ENCODE peak calls at places on chromosomes 3 and 15, in eight cellular contexts. S is A549, W is IMR-90, U is adrenal gland, C is sigmoid colon, Q is uterus, V is body of pancreas, J is transverse colon. M is an unnamed sample.

GRCh38 chr3:159169828-159170227 is 368.0 kb downstream of the MFSD1 start:
- DNase-seq in Q (no peak), S (peak; percentile 84), W (peak; percentile 53), C (no peak), J (no peak), U (no peak), V (no peak), M (no peak)

GRCh38 chr3:8266679-8267267 is 234.8 kb upstream of the LMCD1 start:
- DNase-seq in V (no peak), S (no peak), U (no peak), W (no peak), J (no peak), C (no peak), Q (no peak), M (no peak)

GRCh38 chr3:3923619-3924018 is 124.4 kb downstream of the LRRN1 start:
- DNase-seq in S (no peak), J (no peak), V (no peak), C (no peak), Q (no peak), W (no peak), U (no peak), M (no peak)

GRCh38 chr15:65856821-65857455 is 12.4 kb upstream of the RAB11A start:
- DNase-seq in W (peak; percentile 53), Q (peak; percentile 26), U (peak; percentile 78), V (peak; percentile 77), S (peak; percentile 77), J (peak; percentile 81), C (peak; percentile 80), M (peak; percentile 44)

GRCh38 chr15:59515190-59515589 is 77.2 kb downstream of the FAM81A start:
- DNase-seq in S (no peak), Q (no peak), W (no peak), C (no peak), J (no peak), V (no peak), U (no peak), M (no peak)

GRCh38 chr3:141152801-141153678 is 78.6 kb upstream of the PXYLP1 start:
- DNase-seq in C (no peak), Q (no peak), J (no peak), S (no peak), V (no peak), W (no peak), U (no peak), M (no peak)

GRCh38 chr3:25027639-25028038 is 400.4 kb upstream of the RARB start:
- DNase-seq in V (no peak), C (peak; percentile 74), S (no peak), W (no peak), J (no peak), Q (peak; percentile 21), U (no peak), M (no peak)

GRCh38 chr3:66418432-66419052 is 82.3 kb downstream of the LRIG1 start:
- DNase-seq in U (no peak), Q (no peak), V (peak; percentile 75), C (peak; percentile 90), S (no peak), W (no peak), J (peak; percentile 48), M (no peak)

GRCh38 chr15:78312956-78313355 is 13.5 kb upstream of the SKIC8 start:
- DNase-seq in J (no peak), S (no peak), C (no peak), V (no peak), U (no peak), Q (no peak), W (no peak), M (no peak)

GRCh38 chr3:149772861-149773260 is 19.5 kb downstream of the ANKUB1 start:
- DNase-seq in S (no peak), U (no peak), V (no peak), W (no peak), C (no peak), J (no peak), Q (no peak), M (no peak)

GRCh38 chr15:51842852-51843737 is 13.6 kb downstream of the TMOD3 start:
- DNase-seq in V (no peak), Q (no peak), J (no peak), W (peak; percentile 79), U (no peak), S (peak; percentile 81), C (no peak), M (no peak)

DNA sequence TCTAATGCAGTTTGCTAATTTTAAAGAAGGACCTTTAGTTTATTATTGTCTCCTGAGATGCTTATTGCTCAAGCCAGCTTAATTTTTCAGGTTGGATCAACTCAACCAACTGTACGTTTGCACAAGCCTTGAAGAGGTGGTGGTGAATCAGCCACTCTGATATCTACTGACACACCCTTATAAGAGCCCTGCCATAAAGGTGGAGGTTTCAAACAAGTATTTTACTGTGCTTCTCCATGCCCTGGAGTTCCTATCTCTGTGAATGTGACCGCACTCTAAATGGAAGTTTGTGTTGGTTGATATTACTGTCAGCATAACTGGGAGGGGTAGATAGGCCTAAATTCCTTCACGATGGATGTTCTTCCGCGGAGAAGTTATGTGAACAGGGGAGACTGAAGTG is 297.3 kb upstream of the UBE2E1 start:
- DNase-seq in Q (no peak), S (no peak), W (no peak), V (no peak), C (no peak), J (no peak), U (no peak), M (no peak)
- TF ChIP-seq POLR2A in Q (no peak), S (no peak), W (no peak), V (no peak), C (no peak), J (no peak), U (no peak), M (no peak)

DNA sequence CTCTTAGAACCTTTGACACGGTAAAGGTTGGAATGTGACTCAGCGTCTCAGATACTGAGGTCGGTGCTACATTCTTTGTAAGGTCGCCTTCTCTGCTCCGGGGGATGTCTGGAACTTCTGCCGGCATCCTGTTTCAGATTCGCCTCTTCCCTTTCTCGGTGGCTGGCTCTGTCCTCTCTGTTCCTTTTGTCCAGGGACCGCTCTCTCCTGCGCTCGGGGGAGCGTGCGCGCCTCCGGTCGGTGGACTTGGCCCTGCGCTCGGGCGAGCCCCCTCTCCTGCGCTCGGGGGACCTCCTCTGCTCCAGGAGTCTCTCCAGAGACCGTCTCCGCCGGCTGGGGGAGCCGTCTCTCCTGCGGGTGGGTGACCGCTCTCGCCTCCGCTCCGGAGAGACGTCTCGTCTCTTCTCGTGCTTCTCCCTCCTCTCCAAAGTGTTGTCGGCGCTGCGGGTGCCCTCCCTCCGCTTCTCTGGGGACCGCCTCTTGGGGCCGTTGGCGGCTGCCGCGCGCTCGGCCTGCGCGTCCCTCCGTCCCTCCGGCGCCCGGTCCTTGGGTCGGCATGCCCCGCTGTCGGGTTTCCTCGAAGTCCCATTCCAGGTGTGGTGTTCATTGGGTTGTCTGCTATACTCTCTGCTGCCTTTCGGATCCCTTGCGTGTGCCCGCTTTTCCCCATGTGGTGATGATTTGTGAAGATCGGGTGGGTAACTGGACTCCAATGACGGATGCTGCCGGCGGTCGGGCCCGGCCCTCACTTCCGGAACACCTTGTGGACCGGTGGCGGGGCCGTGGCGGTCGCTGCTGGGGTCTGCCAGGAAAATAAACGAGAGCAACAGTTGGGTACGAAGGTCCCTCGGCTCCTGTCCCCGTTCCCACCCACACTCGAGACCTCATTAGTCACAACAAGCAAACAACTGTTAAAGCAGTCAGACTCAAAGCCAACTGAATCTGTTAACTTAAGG is 668.8 kb upstream of the ADAMTS9 start:
- DNase-seq in U (no peak), V (no peak), W (no peak), C (no peak), J (peak; percentile 10), S (no peak), Q (no peak), M (peak; percentile 42)
- TF ChIP-seq CTCF in U (no peak), V (no peak), W (no peak), C (no peak), J (no peak), S (no peak), Q (no peak), M (no peak)

GRCh38 chr3:50339485-50340196 is 995 bp downstream of the RASSF1 start:
- DNase-seq in C (no peak), Q (no peak), V (no peak), S (no peak), W (peak; percentile 45), J (no peak), U (no peak), M (peak; percentile 42)
- H3K27ac ChIP-seq in C (peak overlapping the region; percentile 93), Q (peak overlapping the region; percentile 94), V (no peak overlapping the region), S (no peak overlapping the region), W (peak overlapping the region; percentile 44), J (peak overlapping the region; percentile 98), U (no peak overlapping the region), M (peak overlapping the region; percentile 21)

GRCh38 chr3:101675709-101676218 is 1.2 kb downstream of the ZBTB11 start:
- DNase-seq in U (no peak), Q (peak; percentile 49), S (no peak), V (no peak), W (no peak), J (peak; percentile 30), C (no peak), M (peak; percentile 60)
- TF ChIP-seq POLR2A in U (no peak), Q (no peak), S (no peak), V (peak; percentile 64), W (peak; percentile 94), J (no peak), C (no peak), M (no peak)

GRCh38 chr3:89276116-89276515 is 168.7 kb downstream of the EPHA3 start:
- DNase-seq in V (no peak), U (no peak), W (no peak), S (no peak), Q (no peak), J (no peak), C (no peak), M (no peak)
- TF ChIP-seq CTCF in V (no peak), U (no peak), W (no peak), S (no peak), Q (no peak), J (no peak), C (no peak), M (no peak)

GRCh38 chr3:60080648-60081047 is 1030.8 kb upstream of the CFAP20DC start:
- DNase-seq in U (no peak), S (no peak), C (no peak), Q (no peak), W (no peak), J (no peak), V (no peak), M (no peak)

GRCh38 chr3:60073228-60073627 is 1023.4 kb upstream of the CFAP20DC start:
- DNase-seq in S (no peak), U (no peak), J (no peak), W (no peak), C (no peak), Q (no peak), V (no peak), M (no peak)

GRCh38 chr3:60079076-60079475 is 1029.3 kb upstream of the CFAP20DC start:
- DNase-seq in S (no peak), U (no peak), Q (no peak), V (no peak), C (no peak), J (no peak), W (no peak), M (no peak)

GRCh38 chr3:60073942-60074341 is 1024.1 kb upstream of the CFAP20DC start:
- DNase-seq in J (no peak), C (no peak), Q (no peak), W (no peak), U (no peak), V (no peak), S (no peak), M (no peak)

DNA sequence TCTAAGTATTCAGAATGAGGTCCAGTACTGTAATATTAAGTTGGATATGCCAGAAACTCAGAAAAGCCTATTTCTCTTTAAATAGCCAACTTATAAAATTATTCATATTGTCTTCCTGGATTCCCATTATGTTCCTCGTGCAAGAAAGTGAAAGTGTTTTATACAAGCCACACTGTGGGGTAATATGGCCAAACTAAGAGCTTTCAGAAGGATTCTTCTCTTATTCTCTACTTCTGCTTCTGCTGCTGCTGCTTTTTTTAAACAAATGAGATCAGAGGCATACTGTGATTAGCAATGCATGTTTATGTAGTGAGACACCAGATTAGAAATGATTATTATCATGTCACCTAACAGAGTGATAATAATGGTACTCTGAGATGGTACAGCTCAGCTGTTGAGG is 1026.5 kb upstream of the CFAP20DC start:
- DNase-seq in J (no peak), S (no peak), W (no peak), Q (no peak), V (no peak), C (no peak), U (no peak), M (no peak)
- H3K27ac ChIP-seq in J (no peak overlapping the region), S (no peak overlapping the region), W (no peak overlapping the region), Q (peak overlapping the region; percentile 26), V (no peak overlapping the region), C (no peak overlapping the region), U (no peak overlapping the region), M (no peak overlapping the region)

M was measured in ovary.